ENCODE peak calls at places on chromosome 7, in eight cellular contexts. B is fibroblast of lung, P is GM23338, H is hepatocyte, D is mammary epithelial cell, J is A673, S is astrocyte, Z is endothelial cell of umbilical vein. K is an unnamed sample.

GRCh38 chr7:131532570-131533091 is 23.8 kb downstream of the PODXL start:
- DNase-seq in B (no peak), P (no peak), H (no peak), D (no peak), J (no peak), S (no peak), Z (no peak), K (no peak)

GRCh38 chr7:6536899-6537298 is 14.4 kb downstream of the GRID2IP start:
- DNase-seq in B (no peak), P (peak; percentile 94), H (peak; percentile 36), D (no peak), J (no peak), S (no peak), Z (no peak), K (no peak)

GRCh38 chr7:44415510-44415909 is 74.9 kb downstream of the NUDCD3 start:
- DNase-seq in B (no peak), P (no peak), H (no peak), D (no peak), J (no peak), S (no peak), Z (no peak), K (peak; percentile 25)

GRCh38 chr7:27459021-27459728 is 203.5 kb downstream of the HIBADH start:
- DNase-seq in B (no peak), P (no peak), H (no peak), D (no peak), J (no peak), S (no peak), Z (no peak), K (peak; percentile 14)

GRCh38 chr7:130242198-130243014 is 24.3 kb upstream of the CPA2 start:
- DNase-seq in B (peak; percentile 46), P (peak; percentile 84), H (peak; percentile 56), D (peak; percentile 93), J (peak; percentile 71), S (peak; percentile 86), Z (peak; percentile 50), K (peak; percentile 60)

GRCh38 chr7:17716816-17717215 is 223.5 kb downstream of the SNX13 start:
- DNase-seq in B (no peak), P (peak; percentile 9), H (no peak), D (no peak), J (no peak), S (no peak), Z (no peak), K (no peak)

GRCh38 chr7:5294169-5294987 is 11.6 kb downstream of the SLC29A4 start:
- DNase-seq in B (no peak), P (no peak), H (no peak), D (no peak), J (no peak), S (no peak), Z (no peak), K (no peak)

GRCh38 chr7:7569113-7569527 is 2.4 kb downstream of the MIOS start:
- DNase-seq in B (no peak), P (no peak), H (no peak), D (no peak), J (no peak), S (no peak), Z (no peak), K (no peak)

GRCh38 chr7:36083626-36084380 is 69.3 kb upstream of the EEPD1 start:
- DNase-seq in B (no peak), P (no peak), H (no peak), D (no peak), J (no peak), S (no peak), Z (no peak), K (no peak)

GRCh38 chr7:23619141-23619540 is 22.0 kb downstream of the CCDC126 start:
- DNase-seq in B (no peak), P (no peak), H (no peak), D (no peak), J (no peak), S (no peak), Z (no peak), K (no peak)

GRCh38 chr7:74454059-74454947 is 597 bp downstream of the GTF2IRD1 start:
- DNase-seq in B (no peak), P (no peak), H (peak; percentile 61), D (no peak), J (no peak), S (no peak), Z (no peak), K (no peak)

GRCh38 chr7:80263821-80264220 is 129.2 kb downstream of the GNAI1 start:
- DNase-seq in B (no peak), P (no peak), H (no peak), D (no peak), J (no peak), S (no peak), Z (no peak), K (no peak)

DNA sequence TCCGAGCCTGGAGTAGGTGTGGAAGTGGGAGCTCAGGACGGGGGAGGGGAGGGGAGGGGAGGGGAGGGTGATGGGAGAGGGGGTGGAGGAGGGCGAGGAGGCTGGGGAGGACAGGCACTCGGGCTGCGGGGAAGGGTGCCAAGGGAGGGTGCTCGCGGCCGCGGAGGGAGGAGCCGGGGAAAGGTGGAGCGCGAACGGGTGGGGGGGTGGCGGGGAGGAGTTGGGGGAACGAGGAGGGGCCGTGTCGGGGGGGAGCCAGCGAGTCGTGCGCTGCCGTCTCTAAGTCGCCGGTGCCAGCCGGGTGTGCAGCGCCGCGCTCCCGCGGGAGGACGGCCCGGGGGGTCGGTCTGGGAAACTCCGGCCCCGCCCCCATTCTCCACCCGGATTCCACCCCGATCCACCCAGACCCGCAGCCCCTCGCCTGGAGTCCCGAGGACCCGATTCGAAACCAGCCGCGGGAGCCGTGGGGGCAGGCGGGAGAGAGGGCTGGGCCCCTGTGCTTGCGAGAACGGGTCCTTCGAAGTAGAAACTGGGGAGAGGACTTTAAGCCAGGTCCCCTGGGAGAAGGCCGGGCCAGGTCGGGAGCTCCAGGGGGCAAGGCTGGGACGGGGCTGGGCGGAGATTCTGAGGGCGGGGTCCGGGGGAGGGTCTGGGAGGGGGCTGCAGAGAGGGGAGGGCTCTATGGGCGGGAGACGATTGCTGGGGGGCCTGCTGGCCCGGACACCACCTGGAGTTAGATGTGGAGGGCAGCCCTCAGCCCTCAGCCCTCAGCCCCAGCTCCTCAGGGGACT is at the start of gene ZNF467:
- DNase-seq in B (peak; percentile 62), P (peak; percentile 43), H (peak; percentile 75), D (no peak), J (peak; percentile 54), S (no peak), Z (peak; percentile 27), K (peak; percentile 28)
- TF ChIP-seq EZH2 in B (no peak), P (peak; percentile 41), H (no peak), D (no peak), J (no peak), S (no peak), Z (no peak), K (no peak)

GRCh38 chr7:2403014-2403717 is at the start of gene CHST12:
- DNase-seq in B (peak; percentile 93), P (peak; percentile 95), H (peak; percentile 98), D (peak; percentile 85), J (peak; percentile 95), S (peak; percentile 70), Z (peak; percentile 94), K (peak; percentile 91)
- H3K27ac ChIP-seq in B (peak within 1 kb of the TSS; percentile 67), P (no peak within 1 kb of the TSS), H (peak within 1 kb of the TSS; percentile 66), D (peak within 1 kb of the TSS; percentile 12), J (peak within 1 kb of the TSS; percentile 76), S (peak within 1 kb of the TSS; percentile 47), Z (no peak within 1 kb of the TSS), K (no peak within 1 kb of the TSS)

DNA sequence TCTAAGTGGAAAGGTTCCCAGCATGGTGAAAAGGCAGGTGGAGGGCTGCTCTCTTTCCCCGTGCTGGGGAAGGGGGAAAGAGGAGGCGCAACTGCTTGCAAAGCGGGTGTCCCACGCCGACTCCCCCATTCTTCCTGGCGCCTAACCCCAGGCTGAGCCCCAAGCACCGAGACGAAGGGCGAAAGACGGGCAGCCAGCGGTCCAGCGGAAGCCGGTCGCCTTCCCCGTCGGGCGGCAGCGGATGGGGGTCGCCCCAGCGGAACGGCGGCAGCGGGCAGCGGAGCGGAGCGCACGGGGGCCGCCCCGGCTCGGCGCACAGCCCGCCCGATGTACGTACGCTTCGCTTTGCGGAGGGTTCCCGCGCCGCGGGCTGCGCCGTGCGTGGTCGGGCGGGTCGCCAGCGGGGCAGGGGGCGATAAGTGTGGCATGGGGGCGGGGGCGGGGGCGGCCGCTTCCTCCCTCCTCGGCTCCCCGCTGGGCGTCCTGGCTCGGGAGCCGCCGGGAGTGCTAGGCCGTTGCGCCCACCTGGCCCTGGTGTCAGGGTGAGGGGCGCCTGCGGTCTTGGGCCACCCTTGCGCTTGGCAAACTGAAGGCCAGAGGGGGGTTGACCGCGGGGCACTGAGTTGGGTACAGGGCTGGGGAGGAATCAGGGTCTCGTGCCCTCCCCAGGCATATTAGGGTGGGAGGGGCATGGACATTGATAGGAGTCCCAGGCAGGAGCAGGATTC is 35.2 kb upstream of the HSPB1 start:
- DNase-seq in B (no peak), P (peak; percentile 59), H (no peak), D (no peak), J (no peak), S (no peak), Z (no peak), K (no peak)
- TF ChIP-seq EZH2 in B (peak; percentile 98), P (no peak), H (peak; percentile 100), D (peak; percentile 62), J (no peak), S (peak; percentile 100), Z (peak; percentile 96), K (no peak)

GRCh38 chr7:140810830-140811556 is 113.7 kb downstream of the BRAF start:
- DNase-seq in B (peak; percentile 78), P (peak; percentile 87), H (peak; percentile 80), D (peak; percentile 55), J (peak; percentile 72), S (peak; percentile 39), Z (peak; percentile 77), K (peak; percentile 83)
- H3K27ac ChIP-seq in B (no peak overlapping the region), P (no peak overlapping the region), H (no peak overlapping the region), D (no peak overlapping the region), J (no peak overlapping the region), S (no peak overlapping the region), Z (no peak overlapping the region), K (no peak overlapping the region)

GRCh38 chr7:101562531-101563197 is 66.4 kb downstream of the MYL10 start:
- DNase-seq in B (no peak), P (peak; percentile 45), H (no peak), D (no peak), J (no peak), S (no peak), Z (no peak), K (no peak)
- TF ChIP-seq EZH2 in B (no peak), P (no peak), H (no peak), D (no peak), J (no peak), S (no peak), Z (no peak), K (no peak)